ENCODE peak calls at places on chromosomes 5 and 9, in seven cellular contexts. P is colonic mucosa; O is sigmoid colon; B is mesendoderm; X is CD8-positive, alpha-beta T cell; V is K562; G is psoas muscle. H is an unnamed sample.

GRCh38 chr5:5954199-5954598 is 424.1 kb downstream of the MED10 start:
- DNase-seq in X (no peak), V (no peak), B (no peak), O (no peak), P (no peak), G (no peak), H (no peak)

GRCh38 chr5:59807806-59808205 is 85.7 kb downstream of the PDE4D start:
- DNase-seq in P (no peak), X (no peak), G (no peak), O (no peak), V (no peak), B (no peak), H (no peak)

GRCh38 chr5:851076-851475 is 290 bp upstream of the ZDHHC11 start:
- DNase-seq in O (peak; percentile 44), B (no peak), V (no peak), G (peak; percentile 7), X (no peak), P (no peak), H (no peak)

GRCh38 chr9:16363073-16363781 is 507.2 kb downstream of the BNC2 start:
- DNase-seq in V (no peak), P (no peak), X (no peak), G (no peak), B (no peak), O (no peak), H (no peak)

GRCh38 chr9:86202338-86202882 is 57.0 kb downstream of the C9orf153 start:
- DNase-seq in G (no peak), B (peak; percentile 62), P (no peak), V (peak; percentile 44), X (no peak), O (no peak), H (peak; percentile 10)

GRCh38 chr9:2159521-2160417 is 144.6 kb downstream of the SMARCA2 start:
- DNase-seq in G (no peak), P (no peak), B (peak; percentile 67), O (no peak), V (no peak), X (no peak), H (no peak)

GRCh38 chr5:32961066-32961429 is 249.9 kb downstream of the NPR3 start:
- DNase-seq in G (no peak), P (no peak), O (no peak), B (no peak), V (no peak), X (no peak), H (no peak)

GRCh38 chr5:9540791-9541190 is 5.1 kb downstream of the SEMA5A start:
- DNase-seq in P (no peak), B (no peak), O (no peak), V (no peak), G (no peak), X (no peak), H (no peak)

GRCh38 chr9:134188421-134189166 is 24.2 kb upstream of the RNU6ATAC start:
- DNase-seq in G (peak; percentile 33), X (no peak), P (no peak), B (no peak), V (no peak), O (peak; percentile 71), H (no peak)

GRCh38 chr5:179166886-179167841 is 107.0 kb downstream of the ZNF354C start:
- DNase-seq in B (peak; percentile 50), P (peak; percentile 29), G (peak; percentile 58), V (peak; percentile 87), O (peak; percentile 70), X (peak; percentile 38), H (peak; percentile 39)

GRCh38 chr9:127982912-127983311 is 2.1 kb upstream of the EEIG1 start:
- DNase-seq in B (no peak), O (no peak), G (no peak), X (no peak), P (no peak), V (no peak), H (no peak)

GRCh38 chr5:2326603-2327002 is 424.9 kb downstream of the IRX2 start:
- DNase-seq in P (no peak), V (no peak), G (no peak), O (no peak), B (no peak), X (no peak), H (no peak)

GRCh38 chr5:57408714-57409113 is 73.9 kb downstream of the ACTBL2 start:
- DNase-seq in X (no peak), O (no peak), V (no peak), P (no peak), B (no peak), G (no peak), H (no peak)

GRCh38 chr5:121630402-121630801 is 221.3 kb upstream of the FTMT start:
- DNase-seq in B (peak; percentile 13), P (peak; percentile 16), O (no peak), G (no peak), X (no peak), V (no peak), H (no peak)

GRCh38 chr9:33112099-33112498 is 35.6 kb upstream of the SMU1 start:
- DNase-seq in X (no peak), B (no peak), G (no peak), O (no peak), P (no peak), V (no peak), H (no peak)

GRCh38 chr9:124505901-124506346 is 1.3 kb downstream of the NR5A1 start:
- DNase-seq in O (no peak), B (no peak), V (no peak), X (no peak), G (no peak), P (no peak), H (no peak)

GRCh38 chr5:40442346-40442745 is 237.4 kb upstream of the PTGER4 start:
- DNase-seq in G (no peak), X (no peak), O (no peak), V (no peak), B (peak; percentile 55), P (peak; percentile 43), H (no peak)

GRCh38 chr5:29924107-29924506 is 1269.4 kb upstream of the CDH6 start:
- DNase-seq in O (no peak), X (no peak), B (no peak), P (no peak), G (no peak), V (no peak), H (no peak)

GRCh38 chr9:97480174-97480573 is 21.3 kb upstream of the TMOD1 start:
- DNase-seq in X (no peak), B (no peak), V (no peak), G (no peak), P (no peak), O (no peak), H (no peak)
- H3K36me3 ChIP-seq in X (peaks cover 15% of the 10 kb centered on the region), B (peaks cover 2% of the 10 kb centered on the region), V (peaks cover 4% of the 10 kb centered on the region), G (no peaks in the 10 kb centered on the region), P (no peaks in the 10 kb centered on the region), O (peaks cover 8% of the 10 kb centered on the region), H (no peaks in the 10 kb centered on the region)

GRCh38 chr9:111916234-111916645 is 19.6 kb downstream of the UGCG start:
- DNase-seq in G (no peak), V (no peak), O (no peak), P (no peak), X (no peak), B (no peak), H (no peak)

GRCh38 chr9:111917201-111917600 is 20.6 kb downstream of the UGCG start:
- DNase-seq in O (no peak), G (no peak), V (no peak), P (no peak), X (no peak), B (no peak), H (no peak)

GRCh38 chr9:111915425-111915758 is 18.8 kb downstream of the UGCG start:
- DNase-seq in O (no peak), B (no peak), V (no peak), P (no peak), X (no peak), G (no peak), H (no peak)

GRCh38 chr9:111913159-111913558 is 16.5 kb downstream of the UGCG start:
- DNase-seq in G (no peak), V (no peak), B (no peak), P (no peak), X (no peak), O (no peak), H (no peak)

DNA sequence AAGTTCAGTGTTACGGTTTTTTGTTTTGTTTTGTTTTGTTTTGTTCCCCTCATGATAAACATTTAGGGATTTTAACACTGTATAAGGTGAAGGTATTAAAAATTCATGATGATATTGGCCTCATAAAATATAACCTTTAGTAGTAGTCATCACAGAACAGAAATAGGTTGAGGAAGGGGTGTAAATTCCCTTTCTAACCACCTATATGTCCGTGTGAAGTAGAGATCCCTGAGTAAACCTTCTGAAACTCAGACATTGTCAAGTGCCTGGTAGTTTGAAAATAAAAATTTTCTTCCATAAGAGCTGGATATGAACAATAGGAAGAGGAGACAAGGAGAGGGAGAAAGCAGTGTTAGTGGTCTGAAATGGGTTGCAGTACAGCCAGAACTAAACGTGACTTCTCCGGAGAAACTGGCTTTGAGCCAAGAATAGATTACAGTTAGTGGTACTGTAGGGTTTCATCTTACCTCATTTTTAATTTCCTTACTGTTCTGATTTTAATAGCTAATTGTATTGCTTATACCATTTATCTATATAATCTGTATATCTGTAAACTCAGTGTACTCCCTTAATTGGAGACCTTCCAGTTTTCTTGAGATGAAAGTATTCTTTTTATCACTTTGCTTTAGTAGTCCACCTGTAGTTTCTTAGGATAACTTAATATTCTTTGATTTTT is 18.3 kb downstream of the UGCG start:
- DNase-seq in G (no peak), B (no peak), V (no peak), X (no peak), P (no peak), O (no peak), H (no peak)
- H3K4me3 ChIP-seq in G (no peak overlapping the region), B (no peak overlapping the region), V (no peak overlapping the region), X (no peak overlapping the region), P (no peak overlapping the region), O (no peak overlapping the region), H (no peak overlapping the region)

DNA sequence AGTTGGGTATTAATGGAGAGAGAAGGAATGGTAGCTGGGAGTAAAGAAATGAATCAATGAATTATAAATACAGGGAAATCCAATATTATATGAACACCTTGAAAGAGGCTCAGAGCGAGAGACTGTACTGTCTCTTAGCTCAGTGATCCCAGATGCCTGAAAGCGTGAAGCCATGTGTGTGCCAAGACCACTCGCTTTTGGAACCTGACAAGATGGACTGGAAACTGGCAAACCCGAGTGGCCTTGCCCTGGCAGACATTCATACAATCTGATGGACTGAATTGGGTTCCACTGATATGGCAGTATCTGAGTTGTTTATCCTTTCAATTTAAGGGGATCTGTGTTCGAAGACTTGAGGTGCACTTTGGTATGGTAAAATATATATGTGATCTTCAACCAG is 170.3 kb downstream of the ERCC6L2 start:
- DNase-seq in G (no peak), O (no peak), B (no peak), X (no peak), P (no peak), V (no peak), H (no peak)
- H3K36me3 ChIP-seq in G (no peaks in the 10 kb centered on the region), O (no peaks in the 10 kb centered on the region), B (no peaks in the 10 kb centered on the region), X (no peaks in the 10 kb centered on the region), P (no peaks in the 10 kb centered on the region), V (no peaks in the 10 kb centered on the region), H (no peaks in the 10 kb centered on the region)

DNA sequence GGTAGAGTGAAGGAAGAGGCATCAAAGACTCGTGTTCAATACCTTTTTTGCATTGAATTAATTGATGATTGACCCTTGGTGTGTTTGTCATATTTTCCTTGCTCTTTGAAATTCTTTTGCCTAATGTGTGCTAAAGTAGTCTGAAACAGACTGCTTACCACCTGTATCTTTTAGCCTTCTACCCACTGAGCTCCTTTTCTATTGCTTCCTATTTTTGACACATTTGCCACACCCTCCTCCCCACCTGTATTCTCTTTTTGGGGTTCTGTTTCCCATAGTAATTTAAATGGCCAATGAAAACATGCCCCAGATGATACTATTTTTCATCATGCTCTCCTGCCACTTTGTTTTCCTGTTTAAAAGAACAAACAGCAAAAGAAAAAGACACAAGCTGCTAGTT is 78.5 kb downstream of the ZCCHC7 start:
- DNase-seq in V (no peak), B (no peak), O (no peak), X (no peak), P (no peak), G (no peak), H (no peak)
- H3K4me3 ChIP-seq in V (no peak overlapping the region), B (no peak overlapping the region), O (no peak overlapping the region), X (no peak overlapping the region), P (no peak overlapping the region), G (no peak overlapping the region), H (no peak overlapping the region)